ENCODE peak calls at places on chromosomes 13 and 19, in four cellular contexts. V is testis, C is AG10803, T is astrocyte of the spinal cord. X is an unnamed sample.
A peak's percentile ranks its signal among the peaks of the same experiment; 100 is the strongest.

GRCh38 chr13:83150616-83151307 is 731.5 kb downstream of the SLITRK1 start:
- DNase-seq in V (no peak), C (peak; percentile 31), T (no peak), X (peak; percentile 8)

GRCh38 chr19:47280183-47280797 is 5.6 kb downstream of the INAFM1 start:
- DNase-seq in V (peak; percentile 40), C (peak; percentile 12), T (no peak), X (no peak)

GRCh38 chr13:20882206-20882605 is 20.3 kb downstream of the XPO4 start:
- DNase-seq in V (no peak), C (peak; percentile 59), T (no peak), X (no peak)

GRCh38 chr19:11166281-11167142 is 10.9 kb upstream of the SPC24 start:
- DNase-seq in V (no peak), C (peak; percentile 80), T (no peak), X (peak; percentile 80)

GRCh38 chr13:21326155-21327030 is 132.7 kb downstream of the ZDHHC20 start:
- DNase-seq in V (peak; percentile 41), C (peak; percentile 61), T (peak; percentile 35), X (peak; percentile 18)

GRCh38 chr13:66446413-66446812 is 783.7 kb downstream of the PCDH9 start:
- DNase-seq in V (no peak), C (no peak), T (no peak), X (no peak)

GRCh38 chr13:83327091-83327490 is 555.2 kb downstream of the SLITRK1 start:
- DNase-seq in V (no peak), C (no peak), T (peak; percentile 25), X (no peak)

GRCh38 chr19:40219721-40220276 is 1.6 kb upstream of the TTC9B start:
- DNase-seq in V (no peak), C (peak; percentile 17), T (peak; percentile 69), X (peak; percentile 63)

GRCh38 chr13:91154553-91154952 is 192.9 kb upstream of the MIR17HG start:
- DNase-seq in V (no peak), C (peak; percentile 21), T (no peak), X (no peak)

GRCh38 chr19:4389511-4390016 is 10.8 kb downstream of the SH3GL1 start:
- DNase-seq in V (no peak), C (no peak), T (no peak), X (no peak)
- H3K4me3 ChIP-seq in V (no peak overlapping the region), C (no peak overlapping the region), T (no peak overlapping the region), X (no peak overlapping the region)

DNA sequence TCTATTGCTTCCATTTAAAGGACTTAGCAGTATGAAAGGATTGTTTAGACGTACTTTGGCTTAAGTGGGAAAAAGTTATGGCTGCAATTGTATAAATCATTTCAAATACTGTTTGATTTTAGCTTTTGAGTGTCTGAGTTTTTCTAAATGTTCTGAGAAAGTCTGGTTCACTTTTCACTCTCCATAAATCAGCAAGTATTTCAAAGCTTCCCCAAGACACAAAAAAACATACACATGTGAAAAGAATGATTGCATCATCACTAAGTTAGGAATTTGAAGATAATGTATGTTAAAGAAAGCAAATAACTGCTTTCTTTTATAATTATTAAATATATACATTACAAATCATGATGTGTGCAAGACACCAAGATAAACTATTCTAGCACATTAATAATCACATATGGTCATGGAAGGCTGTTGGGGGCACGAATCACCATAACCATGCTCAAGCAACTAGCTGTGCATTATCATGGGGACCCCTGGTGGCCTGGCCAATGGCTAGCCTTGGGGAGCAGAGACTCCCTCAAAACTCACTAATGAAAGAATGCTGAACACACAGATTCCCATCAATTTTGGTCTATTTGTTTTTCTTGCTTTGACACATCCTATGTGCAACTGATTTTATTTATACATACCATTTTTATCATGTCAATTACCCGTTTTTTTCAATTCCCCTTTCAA is 111.1 kb downstream of the MIPEP start:
- DNase-seq in V (no peak), C (peak; percentile 17), T (no peak), X (peak; percentile 18)
- TF ChIP-seq CTCF in V (no peak), C (no peak), T (peak; percentile 25), X (no peak)

DNA sequence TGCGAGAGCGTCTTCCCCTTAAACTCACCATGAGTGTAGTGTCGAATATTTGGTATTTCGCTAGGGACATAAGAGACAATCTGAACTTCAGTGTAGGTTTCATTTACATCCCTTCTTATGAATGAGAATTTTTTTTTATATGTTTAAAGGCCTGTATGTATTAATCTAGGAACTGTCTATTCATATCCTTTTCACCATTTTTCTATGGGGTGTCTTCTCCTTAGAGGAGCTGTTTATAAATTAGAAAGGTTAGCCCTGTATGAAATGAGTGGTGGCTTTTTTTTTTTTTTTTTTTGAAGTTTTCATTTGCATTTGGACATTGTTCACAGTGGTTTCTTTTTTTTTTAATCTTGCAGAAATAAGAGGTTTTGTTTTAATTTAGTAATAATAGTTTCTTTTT is 7.6 kb downstream of the ZNF146 start:
- DNase-seq in V (no peak), C (no peak), T (no peak), X (no peak)
- H3K4me3 ChIP-seq in V (no peak overlapping the region), C (no peak overlapping the region), T (no peak overlapping the region), X (no peak overlapping the region)

DNA sequence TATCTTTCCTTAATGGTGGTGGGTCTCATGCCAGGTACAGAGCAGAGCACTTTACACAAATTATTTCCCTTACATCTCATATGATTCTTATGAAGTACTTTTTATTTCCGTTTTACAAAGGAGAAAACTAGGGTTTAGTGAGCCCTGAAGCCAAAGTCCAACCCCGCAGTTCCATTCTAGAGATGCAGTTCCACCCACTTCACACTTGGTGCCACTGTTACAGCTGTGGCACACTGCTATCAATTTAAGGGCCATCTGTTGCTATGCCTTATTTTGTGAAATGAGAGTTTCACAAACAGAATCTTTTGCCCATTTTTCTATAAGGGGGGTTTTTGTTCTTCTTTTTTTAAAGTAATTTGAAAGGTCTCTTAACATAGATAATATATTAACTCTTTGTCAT is 12.9 kb downstream of the MIPEP start:
- DNase-seq in V (no peak), C (peak; percentile 35), T (no peak), X (peak; percentile 31)
- TF ChIP-seq CTCF in V (peak; percentile 16), C (peak; percentile 67), T (peak; percentile 56), X (peak; percentile 51)

DNA sequence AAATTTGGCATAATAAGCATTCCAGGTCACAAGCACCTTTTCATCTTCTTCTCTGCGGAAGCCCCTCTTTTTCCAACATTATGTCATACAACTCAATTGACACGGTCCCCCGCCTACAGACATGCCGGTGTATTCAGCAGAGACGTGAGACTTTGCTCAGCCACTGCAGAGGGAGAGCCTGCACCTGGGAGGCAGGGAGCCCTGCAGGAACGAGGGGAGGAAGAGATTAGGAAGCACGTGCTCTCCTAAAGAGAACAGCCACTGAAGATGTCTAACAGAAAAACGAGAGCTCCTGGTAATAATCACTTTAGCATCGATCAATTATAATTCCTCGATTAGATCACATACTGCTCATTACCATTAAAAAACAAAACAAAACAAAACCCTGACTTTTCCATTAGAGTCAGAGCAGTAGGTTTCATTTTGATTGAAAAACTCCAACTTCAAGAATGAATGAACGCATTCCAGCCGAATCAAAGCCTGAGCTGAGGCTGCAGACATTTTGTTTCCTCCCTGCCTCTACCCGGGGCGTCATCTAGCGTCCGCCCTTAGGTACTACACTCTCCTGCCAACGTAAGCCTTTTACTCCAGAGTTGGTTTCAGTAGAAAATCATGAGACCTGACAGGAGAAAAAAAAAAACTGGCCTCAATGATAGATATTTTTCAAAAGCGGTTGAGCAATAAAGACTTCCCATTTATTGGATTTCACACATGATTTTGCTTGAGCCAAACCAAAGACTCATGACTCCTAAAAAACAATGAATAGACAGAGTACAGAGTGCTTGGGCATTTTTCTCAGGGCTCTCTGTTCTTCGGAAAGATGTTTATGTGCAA is 194.5 kb downstream of the KATNAL1 start:
- DNase-seq in V (peak; percentile 83), C (peak; percentile 95), T (peak; percentile 86), X (peak; percentile 88)
- H3K4me3 ChIP-seq in V (peak overlapping the region; percentile 3), C (peak overlapping the region; percentile 22), T (no peak overlapping the region), X (peak overlapping the region; percentile 7)

DNA sequence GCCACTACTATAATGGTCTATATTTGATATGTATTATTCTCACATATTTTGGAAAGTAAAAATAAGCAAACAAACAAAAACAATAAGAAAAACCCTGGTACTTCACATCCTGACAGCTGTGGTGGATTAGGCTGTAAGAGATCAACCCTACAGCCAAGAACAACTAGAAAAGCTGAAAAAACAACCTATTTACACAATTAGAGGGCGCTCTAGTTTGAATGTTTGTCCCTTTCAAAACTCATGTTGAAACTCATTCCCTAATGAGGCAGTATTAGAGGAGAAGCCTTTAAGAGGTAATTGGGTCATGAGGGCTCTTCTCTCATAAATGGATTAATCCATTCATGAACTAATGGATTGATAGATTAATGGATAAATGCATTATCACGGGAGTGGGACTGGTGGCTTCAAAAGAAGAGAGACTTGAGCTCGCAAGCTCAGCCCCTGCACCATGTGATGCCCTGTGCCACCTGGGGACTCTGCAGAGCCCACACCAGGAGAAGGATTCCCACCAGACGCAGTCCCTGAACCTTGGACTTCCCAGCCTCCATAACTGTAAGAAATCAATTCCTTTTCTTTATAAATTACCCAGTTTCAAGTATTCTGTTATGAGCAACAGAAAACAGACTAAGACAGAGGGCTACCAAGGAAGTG is 733.9 kb upstream of the ARGLU1 start:
- DNase-seq in V (no peak), C (no peak), T (no peak), X (no peak)
- TF ChIP-seq CTCF in V (peak; percentile 13), C (no peak), T (no peak), X (no peak)

X was measured in cardiac fibroblast.